ENCODE peak calls at places on chromosomes 4 and X, in four cellular contexts. One of them, this sample, is unnamed.

GRCh38 chrX:57104921-57105398 is 16.4 kb downstream of the SPIN2B start:
- DNase-seq in nephron progenitor cell: no peak
- DNase-seq in tibial artery: no peak
- DNase-seq in psoas muscle: no peak
- DNase-seq in this sample: no peak

GRCh38 chr4:40403079-40403478 is 67.9 kb downstream of the CHRNA9 start:
- DNase-seq in nephron progenitor cell: no peak
- DNase-seq in tibial artery: no peak
- DNase-seq in psoas muscle: no peak
- DNase-seq in this sample: no peak

GRCh38 chr4:92551616-92552015 is 247.8 kb downstream of the GRID2 start:
- DNase-seq in nephron progenitor cell: no peak
- DNase-seq in tibial artery: no peak
- DNase-seq in psoas muscle: no peak
- DNase-seq in this sample: no peak

GRCh38 chr4:56874918-56875317 is 32.8 kb upstream of the REST start:
- DNase-seq in nephron progenitor cell: no peak
- DNase-seq in tibial artery: no peak
- DNase-seq in psoas muscle: no peak
- DNase-seq in this sample: no peak

GRCh38 chr4:150283689-150284088 is 205.4 kb downstream of the DCLK2 start:
- DNase-seq in nephron progenitor cell: no peak
- DNase-seq in tibial artery: no peak
- DNase-seq in psoas muscle: no peak
- DNase-seq in this sample: peak; percentile 92

GRCh38 chr4:24754586-24754985 is 40.8 kb upstream of the SOD3 start:
- DNase-seq in nephron progenitor cell: no peak
- DNase-seq in tibial artery: no peak
- DNase-seq in psoas muscle: no peak
- DNase-seq in this sample: no peak

GRCh38 chr4:163484906-163485305 is 9.6 kb upstream of the TMA16 start:
- DNase-seq in nephron progenitor cell: peak; percentile 72
- DNase-seq in tibial artery: peak; percentile 46
- DNase-seq in psoas muscle: no peak
- DNase-seq in this sample: peak; percentile 3

GRCh38 chrX:122475306-122475705 is 708.8 kb upstream of the GRIA3 start:
- DNase-seq in nephron progenitor cell: no peak
- DNase-seq in tibial artery: no peak
- DNase-seq in psoas muscle: no peak
- DNase-seq in this sample: no peak

GRCh38 chr4:38759077-38759789 is 23.6 kb downstream of the TLR10 start:
- DNase-seq in nephron progenitor cell: peak; percentile 71
- DNase-seq in tibial artery: peak; percentile 45
- DNase-seq in psoas muscle: no peak
- DNase-seq in this sample: no peak

GRCh38 chrX:39605183-39605582 is 492.6 kb downstream of the BCOR start:
- DNase-seq in nephron progenitor cell: no peak
- DNase-seq in tibial artery: no peak
- DNase-seq in psoas muscle: no peak
- DNase-seq in this sample: no peak

GRCh38 chrX:153779891-153780677 is 757 bp upstream of the SRPK3 start:
- DNase-seq in nephron progenitor cell: no peak
- DNase-seq in tibial artery: no peak
- DNase-seq in psoas muscle: no peak
- DNase-seq in this sample: no peak

GRCh38 chr4:17707671-17708070 is 73.8 kb downstream of the FAM184B start:
- DNase-seq in nephron progenitor cell: no peak
- DNase-seq in tibial artery: no peak
- DNase-seq in psoas muscle: no peak
- DNase-seq in this sample: no peak

GRCh38 chrX:148928803-148929202 is 428.4 kb downstream of the AFF2 start:
- DNase-seq in nephron progenitor cell: no peak
- DNase-seq in tibial artery: no peak
- DNase-seq in psoas muscle: no peak
- DNase-seq in this sample: no peak

GRCh38 chr4:8820178-8821102 is 51.2 kb downstream of the HMX1 start:
- DNase-seq in nephron progenitor cell: no peak
- DNase-seq in tibial artery: no peak
- DNase-seq in psoas muscle: no peak
- DNase-seq in this sample: no peak

GRCh38 chrX:43835557-43835956 is 46.7 kb downstream of the MAOB start:
- DNase-seq in nephron progenitor cell: no peak
- DNase-seq in tibial artery: no peak
- DNase-seq in psoas muscle: no peak
- DNase-seq in this sample: no peak

GRCh38 chrX:20639115-20639514 is 372.4 kb upstream of the RPS6KA3 start:
- DNase-seq in nephron progenitor cell: no peak
- DNase-seq in tibial artery: no peak
- DNase-seq in psoas muscle: no peak
- DNase-seq in this sample: no peak

GRCh38 chr4:135177323-135177722 is 975.7 kb upstream of the PABPC4L start:
- DNase-seq in nephron progenitor cell: no peak
- DNase-seq in tibial artery: no peak
- DNase-seq in psoas muscle: no peak
- DNase-seq in this sample: no peak

GRCh38 chr4:77433102-77433733 is 172.4 kb upstream of the CXCL13 start:
- DNase-seq in nephron progenitor cell: peak; percentile 13
- DNase-seq in tibial artery: no peak
- DNase-seq in psoas muscle: no peak
- DNase-seq in this sample: peak; percentile 25
- TF ChIP-seq CTCF in nephron progenitor cell: peak; percentile 60
- TF ChIP-seq CTCF in tibial artery: peak; percentile 50
- TF ChIP-seq CTCF in psoas muscle: peak; percentile 54
- TF ChIP-seq CTCF in this sample: peak; percentile 55

DNA sequence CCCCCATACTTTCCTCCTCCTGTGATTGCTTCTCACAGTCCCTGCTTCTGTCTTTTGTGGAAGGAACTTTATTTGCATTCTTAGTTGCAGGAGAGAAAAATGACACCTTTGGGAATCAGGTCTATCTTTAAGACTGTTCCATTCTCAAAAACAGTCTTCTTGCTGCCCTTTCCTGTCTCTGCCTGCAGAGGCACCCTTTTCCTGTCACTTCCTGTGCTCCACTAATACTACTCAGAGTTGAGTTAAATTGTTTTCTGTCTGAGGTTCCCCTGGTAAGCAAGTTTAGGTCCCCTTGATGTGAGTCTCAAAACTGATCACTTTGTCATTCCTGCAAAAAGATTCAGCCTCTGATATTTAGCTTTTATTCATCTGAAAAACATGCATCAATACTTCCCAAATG is 208.8 kb upstream of the CLNK start:
- DNase-seq in nephron progenitor cell: peak; percentile 4
- DNase-seq in tibial artery: no peak
- DNase-seq in psoas muscle: no peak
- DNase-seq in this sample: no peak
- TF ChIP-seq CTCF in nephron progenitor cell: peak; percentile 49
- TF ChIP-seq CTCF in tibial artery: no peak
- TF ChIP-seq CTCF in psoas muscle: no peak
- TF ChIP-seq CTCF in this sample: no peak

DNA sequence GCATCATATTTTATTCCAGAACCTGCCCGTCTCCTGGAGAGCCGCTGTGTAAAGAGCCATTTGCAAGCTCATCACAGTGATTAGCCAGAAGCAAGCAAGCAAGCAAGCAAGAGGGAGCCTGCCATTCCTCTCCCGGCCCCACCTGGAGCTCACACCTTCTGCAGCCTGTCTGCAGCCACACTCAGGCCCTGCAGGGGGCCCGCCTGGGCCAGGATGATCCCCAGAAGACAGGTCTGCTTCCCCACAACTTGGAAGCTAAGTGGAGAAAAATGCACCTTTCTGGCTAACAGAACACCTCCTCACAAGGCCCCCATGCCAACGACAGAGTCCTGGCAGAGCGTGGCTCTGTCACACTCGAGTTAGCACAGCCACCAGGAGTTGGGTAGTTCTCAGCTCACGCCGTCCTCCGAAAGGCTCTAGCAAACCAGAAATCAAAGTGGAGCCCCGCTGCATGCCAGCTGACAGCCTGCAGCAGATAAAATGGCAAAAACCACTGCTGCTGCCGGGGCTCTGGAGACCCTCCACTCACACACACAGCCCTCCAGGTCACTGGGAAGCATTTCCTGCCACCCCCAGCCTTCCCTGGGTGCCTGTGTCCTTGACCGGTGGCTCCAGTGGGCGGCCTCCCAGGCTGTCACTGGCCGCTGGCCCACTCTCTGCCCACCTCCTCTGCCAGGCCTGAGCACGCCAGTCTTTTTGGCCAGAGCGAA is 54.9 kb downstream of the DCTD start:
- DNase-seq in nephron progenitor cell: no peak
- DNase-seq in tibial artery: no peak
- DNase-seq in psoas muscle: no peak
- DNase-seq in this sample: no peak
- TF ChIP-seq CTCF in nephron progenitor cell: no peak
- TF ChIP-seq CTCF in tibial artery: no peak
- TF ChIP-seq CTCF in psoas muscle: no peak
- TF ChIP-seq CTCF in this sample: no peak

DNA sequence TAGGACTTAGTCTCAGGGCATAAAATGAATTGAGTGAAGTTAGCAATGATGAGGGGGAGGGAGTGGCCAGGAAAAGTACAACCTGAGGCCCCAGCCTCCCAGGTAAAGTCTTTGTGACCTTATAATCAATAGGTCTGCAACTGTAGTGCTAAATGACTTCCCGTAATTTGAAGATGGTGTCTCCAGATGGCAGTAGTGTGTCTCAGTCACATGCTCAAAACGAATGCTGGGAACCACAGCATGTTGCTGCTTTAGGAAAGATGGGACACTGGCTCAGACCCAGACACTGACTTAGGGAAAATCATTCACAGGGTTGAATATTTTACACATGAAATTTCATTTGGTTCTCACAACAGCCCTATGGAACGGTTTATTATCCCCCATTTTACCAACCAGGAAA is 10.3 kb downstream of the SRPX2 start:
- DNase-seq in nephron progenitor cell: no peak
- DNase-seq in tibial artery: no peak
- DNase-seq in psoas muscle: no peak
- DNase-seq in this sample: no peak
- TF ChIP-seq CTCF in nephron progenitor cell: no peak
- TF ChIP-seq CTCF in tibial artery: no peak
- TF ChIP-seq CTCF in psoas muscle: no peak
- TF ChIP-seq CTCF in this sample: peak; percentile 14

GRCh38 chr4:21507439-21507838 is 441.1 kb downstream of the KCNIP4 start:
- DNase-seq in nephron progenitor cell: no peak
- DNase-seq in tibial artery: no peak
- DNase-seq in psoas muscle: no peak
- DNase-seq in this sample: no peak
- TF ChIP-seq CTCF in nephron progenitor cell: peak; percentile 21
- TF ChIP-seq CTCF in tibial artery: no peak
- TF ChIP-seq CTCF in psoas muscle: no peak
- TF ChIP-seq CTCF in this sample: no peak

DNA sequence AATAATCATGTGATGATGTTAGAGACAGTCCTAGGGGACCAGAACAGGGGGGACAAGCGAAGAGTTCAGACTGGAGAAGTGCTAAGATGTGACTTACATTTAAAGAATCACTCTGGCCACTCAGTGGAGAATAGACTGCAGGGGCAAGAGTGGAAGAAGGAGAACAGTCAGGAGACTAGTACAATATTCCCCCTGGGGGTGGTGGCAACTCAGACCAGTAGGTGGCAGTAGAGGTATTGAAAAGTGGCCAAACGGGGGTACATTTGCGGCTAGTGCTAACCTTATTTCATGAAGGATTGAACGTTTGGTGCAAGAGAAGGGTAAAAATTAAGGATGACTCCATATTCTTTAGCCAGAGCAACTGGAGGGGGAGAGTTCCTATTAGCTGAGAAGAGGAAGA is 2.7 kb upstream of the BMX start:
- DNase-seq in nephron progenitor cell: peak; percentile 73
- DNase-seq in tibial artery: peak; percentile 24
- DNase-seq in psoas muscle: no peak
- DNase-seq in this sample: no peak
- TF ChIP-seq CTCF in nephron progenitor cell: peak; percentile 75
- TF ChIP-seq CTCF in tibial artery: peak; percentile 22
- TF ChIP-seq CTCF in psoas muscle: peak; percentile 55
- TF ChIP-seq CTCF in this sample: peak; percentile 69

GRCh38 chr4:2696423-2696822 is 59.7 kb downstream of the TNIP2 start:
- DNase-seq in nephron progenitor cell: peak; percentile 14
- DNase-seq in tibial artery: no peak
- DNase-seq in psoas muscle: no peak
- DNase-seq in this sample: no peak
- TF ChIP-seq CTCF in nephron progenitor cell: no peak
- TF ChIP-seq CTCF in tibial artery: no peak
- TF ChIP-seq CTCF in psoas muscle: no peak
- TF ChIP-seq CTCF in this sample: no peak

GRCh38 chr4:917466-917865 is 14.7 kb downstream of the GAK start:
- DNase-seq in nephron progenitor cell: no peak
- DNase-seq in tibial artery: peak; percentile 5
- DNase-seq in psoas muscle: no peak
- DNase-seq in this sample: no peak
- TF ChIP-seq CTCF in nephron progenitor cell: no peak
- TF ChIP-seq CTCF in tibial artery: no peak
- TF ChIP-seq CTCF in psoas muscle: no peak
- TF ChIP-seq CTCF in this sample: no peak

GRCh38 chr4:53015681-53016080 is 153.6 kb downstream of the RASL11B start:
- DNase-seq in nephron progenitor cell: peak; percentile 57
- DNase-seq in tibial artery: peak; percentile 33
- DNase-seq in psoas muscle: no peak
- DNase-seq in this sample: no peak
- TF ChIP-seq CTCF in nephron progenitor cell: peak; percentile 86
- TF ChIP-seq CTCF in tibial artery: peak; percentile 64
- TF ChIP-seq CTCF in psoas muscle: peak; percentile 70
- TF ChIP-seq CTCF in this sample: peak; percentile 76

GRCh38 chr4:53614616-53615015 is 23.3 kb upstream of the LNX1 start:
- DNase-seq in nephron progenitor cell: no peak
- DNase-seq in tibial artery: no peak
- DNase-seq in psoas muscle: no peak
- DNase-seq in this sample: no peak
- TF ChIP-seq CTCF in nephron progenitor cell: no peak
- TF ChIP-seq CTCF in tibial artery: no peak
- TF ChIP-seq CTCF in psoas muscle: no peak
- TF ChIP-seq CTCF in this sample: no peak

This sample was measured in AG09319.